ENCODE peak calls at places on chromosomes 4 and X, in four cellular contexts. N, Y, E and Z are unnamed samples.

GRCh38 chrX:41723305-41723704 is 676 bp upstream of the GPR82 start:
- DNase-seq in N (no peak), Y (no peak), E (no peak), Z (peak; percentile 19)

GRCh38 chrX:6384391-6384790 is 150.5 kb downstream of the VCX3A start:
- DNase-seq in N (no peak), Y (no peak), E (no peak), Z (no peak)

GRCh38 chrX:94908171-94908570 is 1234.2 kb downstream of the FAM133A start:
- DNase-seq in N (no peak), Y (no peak), E (no peak), Z (no peak)

GRCh38 chr4:66911898-66912297 is 633.4 kb downstream of the CENPC start:
- DNase-seq in N (no peak), Y (peak; percentile 95), E (peak; percentile 87), Z (peak; percentile 54)

GRCh38 chr4:57504139-57504538 is 394.0 kb upstream of the IGFBP7 start:
- DNase-seq in N (no peak), Y (no peak), E (no peak), Z (no peak)

GRCh38 chr4:133866328-133866699 is 335.3 kb downstream of the PABPC4L start:
- DNase-seq in N (no peak), Y (peak; percentile 91), E (peak; percentile 95), Z (peak; percentile 43)

GRCh38 chr4:175731506-175731905 is 80.6 kb downstream of the GPM6A start:
- DNase-seq in N (no peak), Y (no peak), E (no peak), Z (no peak)

GRCh38 chrX:39158801-39159657 is 357.8 kb downstream of the MID1IP1 start:
- DNase-seq in N (no peak), Y (peak; percentile 97), E (peak; percentile 66), Z (peak; percentile 58)

GRCh38 chr4:126916626-126917140 is 716.1 kb upstream of the INTU start:
- DNase-seq in N (no peak), Y (peak; percentile 85), E (peak; percentile 89), Z (peak; percentile 85)

GRCh38 chr4:7942019-7942556 is 2.4 kb upstream of the AFAP1 start:
- DNase-seq in N (no peak), Y (no peak), E (no peak), Z (no peak)

GRCh38 chr4:70667710-70668535 is 1.6 kb upstream of the JCHAIN start:
- DNase-seq in N (peak; percentile 58), Y (peak; percentile 62), E (no peak), Z (peak; percentile 20)

GRCh38 chr4:183173580-183174526 is 74.8 kb downstream of the WWC2 start:
- DNase-seq in N (no peak), Y (peak; percentile 76), E (peak; percentile 55), Z (peak; percentile 64)

GRCh38 chrX:74419861-74420193 is 1.5 kb upstream of the SLC16A2 start:
- DNase-seq in N (no peak), Y (peak; percentile 15), E (no peak), Z (no peak)
- H3K4me3 ChIP-seq in N (no peak overlapping the region), Y (peak overlapping the region; percentile 64), E (peak overlapping the region; percentile 50), Z (peak overlapping the region; percentile 61)

DNA sequence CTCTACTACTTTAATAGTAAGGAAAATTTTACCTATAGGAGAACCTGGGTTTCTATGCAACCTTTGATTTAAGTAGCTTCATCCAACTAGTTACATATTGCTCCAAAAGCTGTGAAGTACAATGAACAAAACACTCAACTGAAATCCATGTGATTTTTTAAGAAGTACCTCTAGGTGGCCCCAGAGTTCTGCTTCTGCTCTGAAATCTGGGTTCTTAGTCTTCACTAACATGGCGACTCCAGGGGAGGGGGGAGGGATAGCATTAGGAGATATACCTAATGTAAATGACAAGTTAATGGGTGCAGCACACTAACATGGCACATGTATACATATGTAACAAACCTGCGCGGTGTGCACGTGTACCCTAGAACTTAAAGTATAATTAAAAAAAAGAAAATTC is 73.4 kb upstream of the MAGEB2 start:
- DNase-seq in N (peak; percentile 27), Y (peak; percentile 21), E (peak; percentile 32), Z (peak; percentile 74)
- TF ChIP-seq CTCF in N (peak; percentile 55), Y (peak; percentile 33), E (peak; percentile 30), Z (peak; percentile 54)

GRCh38 chrX:153499876-153500275 is 5.1 kb downstream of the BGN start:
- DNase-seq in N (no peak), Y (no peak), E (no peak), Z (no peak)

GRCh38 chrX:153500676-153501280 is 6.0 kb downstream of the BGN start:
- DNase-seq in N (no peak), Y (no peak), E (no peak), Z (no peak)

GRCh38 chrX:153498453-153498852 is 3.7 kb downstream of the BGN start:
- DNase-seq in N (no peak), Y (no peak), E (no peak), Z (no peak)

GRCh38 chrX:153501530-153501929 is 6.8 kb downstream of the BGN start:
- DNase-seq in N (no peak), Y (no peak), E (no peak), Z (no peak)

GRCh38 chrX:153499258-153499657 is 4.5 kb downstream of the BGN start:
- DNase-seq in N (no peak), Y (no peak), E (no peak), Z (no peak)
- H3K4me3 ChIP-seq in N (no peak overlapping the region), Y (no peak overlapping the region), E (no peak overlapping the region), Z (no peak overlapping the region)

GRCh38 chr4:26413595-26413994 is 76.7 kb downstream of the CCKAR start:
- DNase-seq in N (no peak), Y (no peak), E (no peak), Z (no peak)

GRCh38 chr4:26407466-26407865 is 82.8 kb downstream of the CCKAR start:
- DNase-seq in N (no peak), Y (peak; percentile 62), E (no peak), Z (no peak)

GRCh38 chr4:26412381-26413372 is 77.6 kb downstream of the CCKAR start:
- DNase-seq in N (no peak), Y (peak; percentile 26), E (peak; percentile 33), Z (no peak)

GRCh38 chr4:26406346-26406975 is 83.8 kb downstream of the CCKAR start:
- DNase-seq in N (no peak), Y (peak; percentile 32), E (no peak), Z (no peak)

GRCh38 chr4:26410385-26411293 is 79.6 kb downstream of the CCKAR start:
- DNase-seq in N (peak; percentile 65), Y (peak; percentile 42), E (peak; percentile 72), Z (peak; percentile 80)
- TF ChIP-seq CTCF in N (peak; percentile 93), Y (peak; percentile 36), E (peak; percentile 53), Z (peak; percentile 52)

GRCh38 chr4:791201-791865 is 34.6 kb downstream of the CPLX1 start:
- DNase-seq in N (no peak), Y (no peak), E (no peak), Z (no peak)

GRCh38 chr4:792729-793108 is 33.2 kb downstream of the CPLX1 start:
- DNase-seq in N (peak; percentile 68), Y (no peak), E (no peak), Z (no peak)

GRCh38 chr4:793109-793861 is 32.6 kb downstream of the CPLX1 start:
- DNase-seq in N (peak; percentile 52), Y (no peak), E (no peak), Z (no peak)

GRCh38 chr4:790466-790820 is 35.5 kb downstream of the CPLX1 start:
- DNase-seq in N (no peak), Y (no peak), E (no peak), Z (no peak)

GRCh38 chr4:791866-792630 is 33.9 kb downstream of the CPLX1 start:
- DNase-seq in N (no peak), Y (peak; percentile 25), E (no peak), Z (no peak)
- H3K4me3 ChIP-seq in N (no peak overlapping the region), Y (no peak overlapping the region), E (no peak overlapping the region), Z (no peak overlapping the region)

DNA sequence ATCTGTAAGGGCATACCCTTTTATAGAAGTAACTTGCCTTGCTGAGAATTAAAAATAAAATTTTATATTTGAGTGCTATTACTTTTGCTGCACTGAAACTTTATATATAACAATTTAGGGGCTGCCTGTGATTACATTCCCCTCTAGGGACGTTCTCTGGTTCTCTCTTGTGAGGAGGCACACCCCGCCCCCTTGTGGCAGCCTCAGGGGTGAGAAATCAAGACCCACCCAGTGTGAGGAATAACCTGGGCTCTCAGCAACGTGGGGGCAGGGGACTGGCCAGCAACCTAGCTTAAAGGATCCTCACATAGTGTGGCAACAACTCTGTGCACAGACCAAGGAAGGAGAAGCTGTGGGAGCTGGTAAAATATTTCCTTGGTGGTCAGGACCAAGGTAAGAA is 43.7 kb downstream of the MAGEA9 start:
- DNase-seq in N (peak; percentile 21), Y (no peak), E (no peak), Z (peak; percentile 24)
- TF ChIP-seq CTCF in N (peak; percentile 67), Y (peak; percentile 17), E (peak; percentile 50), Z (peak; percentile 50)